ENCODE peak calls at places on chromosome 6, in ten cellular contexts. U is astrocyte; W is effector CD4-positive, alpha-beta T cell; Z is GM10248; Q is right cardiac atrium; N is posterior cingulate gyrus; Y is GM04504; R is H1; A is GM13976; S is SHP77. V is an unnamed sample.

GRCh38 chr6:31750411-31751022 is 10.7 kb downstream of the MSH5 start:
- DNase-seq in N (no peak), Q (no peak), U (peak; percentile 81), Z (no peak), A (no peak), S (no peak), R (no peak), Y (no peak), W (no peak), V (no peak)

GRCh38 chr6:41039060-41039998 is at the start of gene UNC5CL:
- DNase-seq in Y (no peak), Q (no peak), A (peak; percentile 79), R (no peak), N (no peak), Z (peak; percentile 76), U (no peak), S (peak; percentile 59), W (peak; percentile 36), V (peak; percentile 85)

GRCh38 chr6:30763618-30764489 is 19.5 kb upstream of the IER3 start:
- DNase-seq in Y (no peak), A (no peak), U (peak; percentile 87), N (no peak), W (no peak), R (no peak), Q (no peak), Z (peak; percentile 65), S (no peak), V (peak; percentile 92)

GRCh38 chr6:125314019-125314581 is 12.3 kb upstream of the HDDC2 start:
- DNase-seq in W (no peak), R (no peak), N (peak; percentile 70), Z (peak; percentile 41), S (peak; percentile 67), Y (peak; percentile 46), U (peak; percentile 30), A (peak; percentile 38), Q (peak; percentile 80), V (peak; percentile 68)

GRCh38 chr6:152170702-152171667 is 363.5 kb downstream of the ESR1 start:
- DNase-seq in S (no peak), Z (peak; percentile 50), W (peak; percentile 45), A (peak; percentile 59), Q (no peak), U (peak; percentile 97), R (no peak), Y (no peak), N (no peak), V (peak; percentile 11)

GRCh38 chr6:18262812-18263560 is 1.3 kb downstream of the DEK start:
- DNase-seq in N (no peak), Z (peak; percentile 73), S (no peak), R (no peak), A (peak; percentile 74), Y (no peak), W (no peak), U (no peak), Q (no peak), V (peak; percentile 31)

GRCh38 chr6:156828280-156828703 is 51.1 kb downstream of the ARID1B start:
- DNase-seq in A (peak; percentile 44), S (no peak), Y (peak; percentile 73), N (no peak), U (peak; percentile 90), Q (no peak), W (no peak), R (no peak), Z (peak; percentile 31), V (peak; percentile 90)

GRCh38 chr6:15824851-15825250 is 162.0 kb upstream of the DTNBP1 start:
- DNase-seq in S (no peak), N (no peak), W (no peak), R (no peak), U (no peak), A (no peak), Y (no peak), Q (no peak), Z (no peak), V (no peak)

GRCh38 chr6:116278853-116279231 is 888 bp downstream of the TSPYL1 start:
- DNase-seq in R (no peak), N (no peak), W (no peak), Y (no peak), Q (peak; percentile 85), A (no peak), Z (no peak), U (no peak), S (peak; percentile 20), V (peak; percentile 58)

GRCh38 chr6:140932909-140933308 is 1199.8 kb upstream of the GJE1 start:
- DNase-seq in Z (no peak), Q (no peak), A (no peak), U (no peak), S (no peak), W (no peak), Y (no peak), N (no peak), R (no peak), V (no peak)

V was measured in kidney tubule cell.